ENCODE peak calls at places on chromosomes 11 and 22, in six cellular contexts. Q is RWPE2; L is activated naive CD8-positive, alpha-beta T cell treated with anti-CD3 and anti-CD28 coated beads, Interleukin-2, amount 10 ng/mL, durations not matched to agents 7 days and 5 days; A is WTC11; J is heart left ventricle; W is foreskin keratinocyte. I is an unnamed sample.

GRCh38 chr11:86632499-86633269 is 39.7 kb downstream of the ME3 start:
- ATAC-seq in Q (peak; percentile 99), L (peak; percentile 67), A (peak; percentile 95), J (peak; percentile 57), W (peak; percentile 99), I (peak; percentile 97)

GRCh38 chr11:65615950-65616574 is 486 bp downstream of the PCNX3 start:
- ATAC-seq in Q (no peak), L (no peak), A (peak; percentile 0), J (peak; percentile 0), W (no peak), I (no peak)

GRCh38 chr22:44455151-44455962 is 42.7 kb downstream of the RTL6 start:
- ATAC-seq in Q (peak; percentile 33), L (peak; percentile 75), A (no peak), J (no peak), W (no peak), I (peak; percentile 71)

GRCh38 chr11:17406082-17406817 is 17.8 kb upstream of the KCNJ11 start:
- ATAC-seq in Q (no peak), L (no peak), A (no peak), J (no peak), W (no peak), I (no peak)

GRCh38 chr22:49297871-49298721 is 529.6 kb downstream of the BRD1 start:
- ATAC-seq in Q (no peak), L (no peak), A (peak; percentile 52), J (no peak), W (no peak), I (no peak)

GRCh38 chr11:128480066-128480465 is 107.3 kb downstream of the ETS1 start:
- ATAC-seq in Q (no peak), L (no peak), A (no peak), J (peak; percentile 72), W (no peak), I (no peak)

GRCh38 chr11:57464343-57465181 is 4.2 kb downstream of the RTN4RL2 start:
- ATAC-seq in Q (no peak), L (no peak), A (no peak), J (no peak), W (no peak), I (no peak)

GRCh38 chr11:109697140-109697843 is 275.3 kb downstream of the C11orf87 start:
- ATAC-seq in Q (no peak), L (no peak), A (peak; percentile 98), J (peak; percentile 74), W (peak; percentile 45), I (no peak)

GRCh38 chr11:67276821-67277230 is 10.6 kb downstream of the GRK2 start:
- ATAC-seq in Q (no peak), L (peak; percentile 23), A (peak; percentile 32), J (peak; percentile 22), W (no peak), I (peak; percentile 62)

GRCh38 chr22:39519681-39520053 is 695 bp upstream of the ATF4 start:
- ATAC-seq in Q (peak; percentile 13), L (peak; percentile 17), A (peak; percentile 27), J (peak; percentile 55), W (peak; percentile 47), I (peak; percentile 16)

GRCh38 chr11:93189462-93189861 is 8.3 kb downstream of the SLC36A4 start:
- ATAC-seq in Q (no peak), L (no peak), A (no peak), J (no peak), W (no peak), I (no peak)

GRCh38 chr11:123451183-123451907 is 21.3 kb downstream of the GRAMD1B start:
- ATAC-seq in Q (no peak), L (peak; percentile 38), A (no peak), J (peak; percentile 45), W (no peak), I (peak; percentile 49)

GRCh38 chr11:94125408-94126120 is 3.1 kb upstream of the PANX1 start:
- ATAC-seq in Q (no peak), L (no peak), A (no peak), J (no peak), W (no peak), I (no peak)

GRCh38 chr11:85672111-85672875 is 7.4 kb upstream of the CREBZF start:
- ATAC-seq in Q (no peak), L (no peak), A (peak; percentile 57), J (no peak), W (no peak), I (peak; percentile 6)